ENCODE peak calls at places on chromosomes 16 and 17, in ten cellular contexts. T is GM12865; D is colonic mucosa; M is right atrium auricular region; Y is tibial artery; X is GM10248; A is progenitor cell of endocrine pancreas; W is CD8-positive, alpha-beta T cell; P is ascending aorta; Q is RWPE1. R is an unnamed sample.

GRCh38 chr17:18916816-18917496 is 35.0 kb upstream of the SLC5A10 start:
- DNase-seq in T (no peak), D (no peak), M (no peak), Y (no peak), X (no peak), A (no peak), W (no peak), P (no peak), Q (no peak), R (no peak)

GRCh38 chr16:19883296-19883951 is 1.2 kb downstream of the GPRC5B start:
- DNase-seq in T (no peak), D (peak; percentile 24), M (peak; percentile 63), Y (no peak), X (no peak), A (peak; percentile 45), W (no peak), P (no peak), Q (no peak), R (no peak)

GRCh38 chr17:1606352-1606985 is 22.2 kb downstream of the SLC43A2 start:
- DNase-seq in T (peak; percentile 64), D (no peak), M (no peak), Y (no peak), X (peak; percentile 30), A (no peak), W (no peak), P (no peak), Q (no peak), R (no peak)

GRCh38 chr16:23071202-23072083 is 77.8 kb downstream of the USP31 start:
- DNase-seq in T (no peak), D (no peak), M (no peak), Y (no peak), X (no peak), A (no peak), W (no peak), P (no peak), Q (peak; percentile 51), R (no peak)

GRCh38 chr17:44278006-44278405 is 10.1 kb upstream of the SLC4A1 start:
- DNase-seq in T (no peak), D (no peak), M (no peak), Y (no peak), X (no peak), A (no peak), W (no peak), P (no peak), Q (no peak), R (no peak)

GRCh38 chr16:30340621-30341020 is 14.5 kb downstream of the CD2BP2 start:
- DNase-seq in T (no peak), D (peak; percentile 16), M (peak; percentile 43), Y (no peak), X (no peak), A (no peak), W (no peak), P (no peak), Q (no peak), R (no peak)

GRCh38 chr16:2756288-2757015 is 4.0 kb downstream of the SRRM2 start:
- DNase-seq in T (no peak), D (no peak), M (no peak), Y (no peak), X (no peak), A (no peak), W (no peak), P (no peak), Q (no peak), R (no peak)

GRCh38 chr17:13550291-13550690 is 51.4 kb downstream of the HS3ST3A1 start:
- DNase-seq in T (no peak), D (no peak), M (no peak), Y (no peak), X (no peak), A (no peak), W (no peak), P (no peak), Q (no peak), R (no peak)

GRCh38 chr16:23501291-23501690 is 9.0 kb downstream of the GGA2 start:
- DNase-seq in T (no peak), D (no peak), M (no peak), Y (no peak), X (no peak), A (no peak), W (no peak), P (no peak), Q (peak; percentile 17), R (no peak)

GRCh38 chr17:81519284-81520020 is 6.9 kb upstream of the ACTG1 start:
- DNase-seq in T (peak; percentile 81), D (peak; percentile 82), M (no peak), Y (peak; percentile 73), X (peak; percentile 77), A (peak; percentile 80), W (peak; percentile 59), P (no peak), Q (peak; percentile 49), R (no peak)

GRCh38 chr17:58344791-58345157 is 7.2 kb downstream of the SUPT4H1 start:
- DNase-seq in T (peak; percentile 87), D (no peak), M (no peak), Y (no peak), X (no peak), A (no peak), W (peak; percentile 58), P (no peak), Q (no peak), R (peak; percentile 69)

GRCh38 chr17:58348038-58348437 is 4.0 kb downstream of the SUPT4H1 start:
- DNase-seq in T (no peak), D (no peak), M (no peak), Y (no peak), X (no peak), A (no peak), W (no peak), P (no peak), Q (no peak), R (no peak)

GRCh38 chr17:58344047-58344790 is 7.8 kb downstream of the SUPT4H1 start:
- DNase-seq in T (peak; percentile 99), D (no peak), M (no peak), Y (no peak), X (peak; percentile 76), A (no peak), W (peak; percentile 77), P (no peak), Q (no peak), R (peak; percentile 97)

GRCh38 chr17:58343131-58343530 is 8.9 kb downstream of the SUPT4H1 start:
- DNase-seq in T (no peak), D (no peak), M (no peak), Y (no peak), X (no peak), A (no peak), W (no peak), P (no peak), Q (no peak), R (no peak)

DNA sequence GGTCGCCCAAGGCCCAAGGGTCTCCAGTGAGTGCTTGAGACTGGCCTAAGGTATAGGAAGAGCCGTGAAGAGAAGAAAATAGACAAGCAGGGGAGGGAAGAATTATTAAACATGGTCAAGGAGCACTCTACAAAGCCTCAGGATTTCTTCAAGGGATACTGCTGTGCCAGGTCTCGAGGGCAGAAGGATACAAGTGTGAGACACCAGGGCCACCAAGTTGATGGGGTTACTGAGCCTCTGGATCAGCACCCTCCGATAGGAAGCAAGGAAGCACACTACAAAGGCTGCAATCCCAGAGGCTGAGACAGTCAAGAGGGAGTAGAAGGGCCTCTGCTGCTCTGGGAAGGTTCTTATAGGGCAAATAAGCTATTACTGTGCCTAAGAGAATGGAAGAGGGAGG is 6.5 kb downstream of the SUPT4H1 start:
- DNase-seq in T (no peak), D (no peak), M (no peak), Y (no peak), X (no peak), A (no peak), W (no peak), P (no peak), Q (no peak), R (no peak)
- TF ChIP-seq CTCF in T (no peak), D (no peak), M (no peak), Y (no peak), X (no peak), A (no peak), W (no peak), P (no peak), Q (no peak), R (no peak)

DNA sequence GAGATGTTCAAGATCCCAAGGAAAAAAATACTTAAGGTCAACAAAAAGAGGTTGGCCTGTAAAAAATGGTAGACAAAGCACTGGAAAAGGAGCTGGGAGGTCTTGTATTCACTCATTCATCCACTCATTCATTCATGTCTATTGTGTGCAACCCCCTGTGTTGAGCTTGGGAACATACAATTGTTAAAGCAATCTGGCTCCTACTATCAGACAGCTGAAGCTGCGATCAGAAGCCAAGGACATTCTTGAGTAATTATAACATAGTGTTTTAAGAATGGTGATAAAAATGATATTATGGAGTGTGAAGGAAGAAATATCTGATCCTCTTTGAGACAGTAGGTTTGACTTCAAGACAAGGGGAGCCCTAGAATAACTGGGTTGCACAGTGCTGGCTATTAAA is 693.4 kb downstream of the TOX3 start:
- DNase-seq in T (no peak), D (no peak), M (no peak), Y (no peak), X (no peak), A (no peak), W (no peak), P (no peak), Q (no peak), R (no peak)
- TF ChIP-seq CTCF in T (no peak), D (no peak), M (no peak), Y (no peak), X (no peak), A (no peak), W (no peak), P (no peak), Q (no peak), R (no peak)

GRCh38 chr17:75496005-75496404 is 19.3 kb downstream of the CASKIN2 start:
- DNase-seq in T (no peak), D (no peak), M (no peak), Y (no peak), X (no peak), A (no peak), W (no peak), P (no peak), Q (no peak), R (no peak)

GRCh38 chr17:75499313-75500022 is 15.9 kb downstream of the CASKIN2 start:
- DNase-seq in T (no peak), D (no peak), M (no peak), Y (no peak), X (no peak), A (no peak), W (no peak), P (no peak), Q (no peak), R (no peak)

GRCh38 chr17:75500419-75501216 is 14.7 kb downstream of the CASKIN2 start:
- DNase-seq in T (no peak), D (no peak), M (no peak), Y (no peak), X (no peak), A (no peak), W (no peak), P (no peak), Q (no peak), R (no peak)

GRCh38 chr17:75498726-75499213 is 16.6 kb downstream of the CASKIN2 start:
- DNase-seq in T (no peak), D (no peak), M (no peak), Y (no peak), X (no peak), A (no peak), W (no peak), P (no peak), Q (no peak), R (no peak)

GRCh38 chr17:75498019-75498725 is 17.2 kb downstream of the CASKIN2 start:
- DNase-seq in T (no peak), D (no peak), M (no peak), Y (no peak), X (no peak), A (no peak), W (no peak), P (no peak), Q (no peak), R (no peak)
- TF ChIP-seq CTCF in T (no peak), D (no peak), M (no peak), Y (no peak), X (no peak), A (no peak), W (no peak), P (no peak), Q (no peak), R (no peak)

GRCh38 chr16:68436581-68436980 is 11.7 kb downstream of the SMPD3 start:
- DNase-seq in T (peak; percentile 50), D (no peak), M (no peak), Y (no peak), X (no peak), A (no peak), W (no peak), P (no peak), Q (no peak), R (no peak)
- TF ChIP-seq CTCF in T (peak; percentile 27), D (no peak), M (no peak), Y (no peak), X (no peak), A (peak; percentile 35), W (no peak), P (no peak), Q (no peak), R (peak; percentile 55)

R was measured in GM12864.